ENCODE peak calls at places on chromosomes 6 and 20, in seven cellular contexts. A is SW480; V is germinal center; F is T-cell; O is nephron progenitor cell; U is stimulated activated CD4-positive, alpha-beta T cell treated with anti-CD3 and anti-CD28 coated beads, Interleukin-15, amount 100 ng/mL, for 1 hour; L is head of caudate nucleus. Z is an unnamed sample.

GRCh38 chr6:26185004-26185403 is 97.8 kb downstream of the HFE start:
- DNase-seq in A (no peak), F (no peak), V (no peak), O (no peak), U (no peak), L (no peak), Z (no peak)

GRCh38 chr6:159149641-159150040 is 19.6 kb upstream of the FNDC1 start:
- DNase-seq in O (no peak), L (no peak), U (no peak), A (no peak), V (no peak), F (no peak), Z (no peak)

GRCh38 chr6:131832363-131832762 is 24.5 kb downstream of the ENPP1 start:
- DNase-seq in L (no peak), O (no peak), A (no peak), F (no peak), V (no peak), U (no peak), Z (no peak)

GRCh38 chr6:167525774-167526173 is 200.9 kb downstream of the TTLL2 start:
- DNase-seq in L (no peak), V (no peak), A (no peak), U (no peak), F (no peak), O (no peak), Z (no peak)

GRCh38 chr20:14859627-14860026 is 522.2 kb upstream of the FLRT3 start:
- DNase-seq in O (no peak), F (no peak), V (no peak), L (no peak), A (no peak), U (no peak), Z (no peak)

GRCh38 chr6:15025416-15025815 is 220.5 kb upstream of the JARID2 start:
- DNase-seq in F (no peak), U (no peak), L (no peak), O (no peak), A (no peak), V (no peak), Z (no peak)

GRCh38 chr20:3059489-3059888 is 11.9 kb upstream of the OXT start:
- DNase-seq in A (no peak), O (no peak), L (no peak), V (no peak), U (no peak), F (no peak), Z (no peak)

GRCh38 chr20:3751664-3752385 is 15.7 kb downstream of the ADISSP start:
- DNase-seq in L (peak; percentile 62), A (no peak), U (peak; percentile 20), V (peak; percentile 45), O (peak; percentile 57), F (peak; percentile 23), Z (no peak)

GRCh38 chr20:63636752-63637633 is 10.1 kb upstream of the GMEB2 start:
- DNase-seq in F (no peak), V (no peak), A (no peak), O (no peak), L (no peak), U (no peak), Z (no peak)

GRCh38 chr6:31834704-31835375 is 7.3 kb downstream of the HSPA1B start:
- DNase-seq in A (peak; percentile 59), L (peak; percentile 89), V (peak; percentile 69), U (peak; percentile 73), F (peak; percentile 80), O (peak; percentile 71), Z (no peak)

GRCh38 chr20:17571153-17571527 is 1.3 kb downstream of the DSTN start:
- DNase-seq in F (no peak), L (no peak), V (no peak), U (no peak), A (no peak), O (no peak), Z (no peak)

GRCh38 chr6:52261229-52261628 is 16.9 kb upstream of the IL17F start:
- DNase-seq in L (no peak), U (no peak), F (no peak), V (no peak), A (no peak), O (no peak), Z (no peak)

GRCh38 chr6:151239603-151240035 is at the start of gene AKAP12:
- DNase-seq in V (no peak), L (peak; percentile 76), F (no peak), U (no peak), A (no peak), O (no peak), Z (no peak)

GRCh38 chr20:31543966-31544598 is 29.8 kb downstream of the HM13 start:
- DNase-seq in O (no peak), L (no peak), A (no peak), V (no peak), F (no peak), U (no peak), Z (no peak)

GRCh38 chr6:49979584-49979983 is 10.2 kb upstream of the DEFB113 start:
- DNase-seq in O (no peak), F (no peak), L (no peak), A (peak; percentile 82), V (no peak), U (no peak), Z (no peak)

GRCh38 chr6:154706389-154706788 is 26.8 kb upstream of the SCAF8 start:
- DNase-seq in L (no peak), O (no peak), F (no peak), A (no peak), V (no peak), U (no peak), Z (no peak)

GRCh38 chr6:11732036-11732545 is 46.5 kb downstream of the ADTRP start:
- DNase-seq in F (no peak), A (no peak), L (peak; percentile 50), O (no peak), V (peak; percentile 23), U (no peak), Z (no peak)

GRCh38 chr20:20276806-20277530 is 90.9 kb upstream of the INSM1 start:
- DNase-seq in F (no peak), V (no peak), L (peak; percentile 50), U (no peak), A (no peak), O (no peak), Z (no peak)

GRCh38 chr6:139605350-139605749 is 230.9 kb upstream of the CITED2 start:
- DNase-seq in V (no peak), F (no peak), L (no peak), U (no peak), O (no peak), A (no peak), Z (no peak)